ENCODE peak calls at places on chromosomes 2 and 18, in nine cellular contexts. E is Calu3; J is CD4-positive, alpha-beta T cell; B is body of pancreas; F is astrocyte of the spinal cord; I is left lung; A is fibroblast of mammary gland; X is Peyer's patch; V is activated CD8-positive, alpha-beta T cell treated with anti-CD3 and anti-CD28 coated beads for 36 hours. U is an unnamed sample.
A peak's percentile ranks its signal among the peaks of the same experiment; 100 is the strongest.

GRCh38 chr2:67503066-67503795 is 106.1 kb downstream of the ETAA1 start:
- DNase-seq in J (no peak), V (no peak), F (peak; percentile 67), I (no peak), A (peak; percentile 97), X (no peak), B (no peak), E (no peak), U (no peak)

GRCh38 chr2:149296031-149296430 is 34.4 kb upstream of the LYPD6 start:
- DNase-seq in X (no peak), J (no peak), E (no peak), B (no peak), F (no peak), V (no peak), I (no peak), A (no peak), U (no peak)

GRCh38 chr2:45890819-45891218 is 239.3 kb downstream of the PRKCE start:
- DNase-seq in A (no peak), F (no peak), B (no peak), I (no peak), X (no peak), E (no peak), J (no peak), V (peak; percentile 32), U (no peak)

GRCh38 chr2:238420442-238420841 is 6.3 kb upstream of the ASB1 start:
- DNase-seq in F (no peak), E (no peak), I (no peak), B (no peak), A (no peak), X (no peak), J (no peak), V (no peak), U (no peak)

GRCh38 chr2:180062178-180062577 is 55.1 kb upstream of the CWC22 start:
- DNase-seq in V (no peak), B (no peak), E (no peak), A (no peak), J (no peak), F (no peak), I (no peak), X (no peak), U (no peak)

GRCh38 chr2:23283653-23284052 is 101.3 kb upstream of the KLHL29 start:
- DNase-seq in V (no peak), E (no peak), X (no peak), A (peak; percentile 39), J (no peak), F (no peak), B (no peak), I (no peak), U (no peak)

GRCh38 chr18:59265246-59266018 is 7.8 kb downstream of the RAX start:
- DNase-seq in A (no peak), B (no peak), J (no peak), F (no peak), E (peak; percentile 36), X (no peak), I (no peak), V (peak; percentile 58), U (peak; percentile 26)

GRCh38 chr2:66435549-66435875 is 587 bp downstream of the MEIS1 start:
- DNase-seq in E (no peak), I (no peak), J (no peak), F (peak; percentile 38), V (no peak), A (peak; percentile 40), B (no peak), X (no peak), U (no peak)

GRCh38 chr2:152646775-152647174 is 70.5 kb downstream of the PRPF40A start:
- DNase-seq in X (no peak), J (no peak), B (no peak), F (peak; percentile 85), I (no peak), V (no peak), A (peak; percentile 90), E (no peak), U (no peak)

GRCh38 chr2:138504546-138505239 is 3.1 kb downstream of the SPOPL start:
- DNase-seq in X (no peak), E (no peak), B (no peak), F (no peak), V (no peak), A (no peak), J (no peak), I (no peak), U (no peak)

DNA sequence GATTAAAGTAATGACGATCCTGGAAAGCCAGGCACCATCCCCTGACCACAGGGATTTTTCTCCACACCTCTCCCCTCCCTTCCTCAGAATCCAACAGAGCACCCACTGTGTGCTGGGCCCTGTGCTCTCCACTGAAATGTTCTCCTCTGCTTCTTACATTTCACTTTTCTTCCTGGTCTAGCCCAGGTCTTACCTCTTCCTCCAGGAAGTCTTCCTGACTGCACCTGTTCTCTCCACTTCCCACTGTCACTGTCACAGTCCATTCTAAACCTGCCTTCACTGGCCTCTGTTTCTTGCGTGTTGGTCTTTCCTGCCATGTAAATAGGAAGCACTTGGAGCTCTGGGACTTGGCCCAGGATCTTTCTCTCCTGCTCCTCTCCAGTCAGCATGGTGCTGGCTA is 7.4 kb upstream of the NGEF start:
- DNase-seq in V (no peak), X (no peak), B (no peak), A (no peak), J (no peak), F (no peak), E (no peak), I (no peak), U (no peak)
- TF ChIP-seq CTCF in V (no peak), X (no peak), B (no peak), A (no peak), J (no peak), F (no peak), E (no peak), I (no peak), U (no peak)

GRCh38 chr2:100821913-100822260 is 1.9 kb downstream of the NPAS2 start:
- DNase-seq in F (no peak), J (no peak), X (no peak), V (no peak), B (no peak), E (no peak), I (no peak), A (no peak), U (no peak)

GRCh38 chr2:100819365-100820345 is at the start of gene NPAS2:
- DNase-seq in V (peak; percentile 46), X (peak; percentile 71), A (peak; percentile 37), F (peak; percentile 43), J (peak; percentile 36), E (peak; percentile 60), I (peak; percentile 53), B (peak; percentile 53), U (peak; percentile 53)

GRCh38 chr2:100822587-100823248 is 2.8 kb downstream of the NPAS2 start:
- DNase-seq in F (peak; percentile 43), A (peak; percentile 78), B (no peak), I (no peak), X (no peak), J (no peak), E (peak; percentile 37), V (no peak), U (no peak)

GRCh38 chr2:100820346-100821254 is 661 bp downstream of the NPAS2 start:
- DNase-seq in I (no peak), E (peak; percentile 36), V (peak; percentile 42), B (no peak), A (no peak), J (no peak), X (peak; percentile 60), F (no peak), U (peak; percentile 11)

GRCh38 chr2:100821255-100821912 is 1.4 kb downstream of the NPAS2 start:
- DNase-seq in E (no peak), X (no peak), F (peak; percentile 32), A (no peak), B (no peak), J (no peak), I (no peak), V (no peak), U (no peak)
- TF ChIP-seq CTCF in E (no peak), X (no peak), F (no peak), A (no peak), B (no peak), J (no peak), I (no peak), V (no peak), U (no peak)

DNA sequence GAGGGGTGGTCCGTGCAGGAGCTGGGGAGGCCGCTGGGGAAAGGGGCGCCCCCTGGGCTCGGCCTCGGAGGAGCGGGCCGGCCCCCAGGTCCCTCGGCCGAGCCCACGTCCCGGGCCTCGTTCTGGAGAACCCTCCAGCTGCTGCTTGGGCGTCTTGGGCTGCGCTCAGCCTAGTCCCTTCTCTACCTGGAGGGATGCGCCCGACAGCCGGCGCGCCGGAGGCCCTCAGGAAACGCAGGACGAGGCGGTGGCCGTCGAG is 293 bp upstream of the D2HGDH start:
- DNase-seq in X (no peak), I (no peak), F (no peak), V (no peak), J (no peak), B (no peak), A (no peak), E (no peak), U (no peak)
- TF ChIP-seq CTCF in X (no peak), I (no peak), F (no peak), V (no peak), J (no peak), B (no peak), A (no peak), E (no peak), U (no peak)

DNA sequence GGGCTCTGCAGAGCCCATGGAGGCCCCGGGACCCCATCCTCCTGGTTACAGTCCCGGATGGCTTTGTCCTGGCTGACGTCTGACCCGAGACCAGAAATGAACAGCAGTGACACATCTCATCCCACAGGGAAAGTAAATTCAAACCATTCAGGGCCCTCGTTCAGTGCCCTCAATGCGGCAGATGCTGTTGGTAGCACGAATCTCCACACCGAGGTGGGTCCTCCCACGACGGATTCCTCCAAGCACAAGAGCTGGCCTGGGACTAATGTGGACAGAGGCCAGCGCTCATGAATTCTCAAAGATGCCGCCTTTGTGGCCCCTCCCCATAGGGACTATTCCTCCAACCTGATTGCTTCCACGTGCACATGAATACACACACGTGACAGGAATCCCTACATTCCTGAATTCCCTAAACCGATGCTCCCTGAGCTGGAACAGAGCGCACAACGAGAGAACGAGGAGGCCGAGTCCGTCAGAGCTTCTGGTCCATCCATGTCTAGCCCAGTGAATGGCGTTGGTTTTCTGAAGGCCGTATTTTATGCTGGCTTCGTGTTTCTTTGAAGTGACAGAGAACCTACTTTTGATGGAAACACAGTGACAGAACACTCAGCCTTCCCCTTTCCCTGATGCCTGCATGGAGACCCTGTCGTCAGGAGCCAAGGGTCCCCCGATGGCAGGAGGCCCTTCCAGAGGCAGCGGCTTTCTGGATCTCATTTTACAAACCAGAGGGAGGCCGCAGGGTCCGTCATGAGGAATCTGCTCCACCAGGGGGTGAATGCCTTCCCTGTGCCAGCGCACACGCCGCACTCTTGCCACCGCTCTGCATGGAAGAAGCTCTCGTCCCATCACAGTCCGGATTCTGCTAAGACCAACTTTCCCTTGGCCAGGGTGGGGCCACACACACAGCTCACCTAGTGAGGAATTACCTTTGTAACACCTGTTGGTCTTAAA is 64.3 kb upstream of the SNTG2 start:
- DNase-seq in F (no peak), X (peak; percentile 14), E (no peak), B (no peak), V (no peak), A (no peak), J (no peak), I (no peak), U (no peak)
- TF ChIP-seq CTCF in F (no peak), X (no peak), E (no peak), B (no peak), V (no peak), A (no peak), J (no peak), I (no peak), U (no peak)

GRCh38 chr2:159471340-159471739 is 145.0 kb downstream of the BAZ2B start:
- DNase-seq in B (no peak), A (no peak), V (no peak), E (no peak), X (no peak), I (no peak), J (no peak), F (no peak), U (no peak)
- TF ChIP-seq CTCF in B (no peak), A (no peak), V (no peak), E (no peak), X (no peak), I (no peak), J (no peak), F (no peak), U (no peak)